ENCODE peak calls at places on chromosomes 11 and 22, in five cellular contexts. D is HCT116; O is prostate gland; F is effector memory CD4-positive, alpha-beta T cell; X is brain microvascular endothelial cell. L is an unnamed sample.

GRCh38 chr11:77908835-77909234 is 85.6 kb downstream of the INTS4 start:
- DNase-seq in O (no peak), D (no peak), X (no peak), F (no peak), L (no peak)

GRCh38 chr11:119317592-119318239 is 786 bp upstream of the MCAM start:
- DNase-seq in F (no peak), O (no peak), X (no peak), D (no peak), L (no peak)

GRCh38 chr11:102368472-102368871 is 21.5 kb downstream of the BIRC2 start:
- DNase-seq in X (no peak), O (no peak), F (no peak), D (no peak), L (no peak)

GRCh38 chr22:35517207-35517606 is 23.4 kb upstream of the RASD2 start:
- DNase-seq in F (no peak), O (no peak), D (no peak), X (no peak), L (no peak)

GRCh38 chr22:40325315-40325714 is 21.0 kb upstream of the ADSL start:
- DNase-seq in X (no peak), O (no peak), F (no peak), D (no peak), L (no peak)

GRCh38 chr11:104256525-104256924 is 92.6 kb upstream of the PDGFD start:
- DNase-seq in O (no peak), X (no peak), F (no peak), D (no peak), L (peak; percentile 3)

GRCh38 chr11:128759597-128759996 is 65.7 kb downstream of the FLI1 start:
- DNase-seq in O (no peak), X (peak; percentile 83), F (no peak), D (no peak), L (peak; percentile 55)

GRCh38 chr11:135027461-135027860 is 615.4 kb upstream of the B3GAT1 start:
- DNase-seq in X (peak; percentile 42), O (no peak), F (no peak), D (no peak), L (peak; percentile 49)

GRCh38 chr11:69700278-69701140 is 3.3 kb downstream of the FGF19 start:
- DNase-seq in X (peak; percentile 56), F (no peak), O (no peak), D (no peak), L (peak; percentile 62)

GRCh38 chr11:88414981-88415391 is 77.5 kb upstream of the CTSC start:
- DNase-seq in F (no peak), O (no peak), D (no peak), X (peak; percentile 49), L (peak; percentile 27)

GRCh38 chr22:26322179-26322905 is 106.7 kb upstream of the ASPHD2 start:
- DNase-seq in X (peak; percentile 71), O (no peak), F (no peak), D (peak; percentile 8), L (peak; percentile 53)

GRCh38 chr11:9104581-9104980 is 13.2 kb upstream of the SCUBE2 start:
- DNase-seq in X (no peak), O (no peak), F (no peak), D (no peak), L (no peak)

GRCh38 chr11:83070878-83071640 is 638 bp downstream of the RAB30 start:
- DNase-seq in O (peak; percentile 32), X (no peak), D (no peak), F (no peak), L (peak; percentile 44)

GRCh38 chr11:22659783-22660182 is 6.6 kb upstream of the GAS2 start:
- DNase-seq in X (no peak), F (no peak), D (no peak), O (no peak), L (no peak)

GRCh38 chr22:29030618-29031235 is 30.9 kb downstream of the C22orf31 start:
- DNase-seq in O (peak; percentile 77), X (peak; percentile 59), D (peak; percentile 89), F (no peak), L (peak; percentile 96)

GRCh38 chr11:20668844-20669832 is at the start of gene NELL1:
- DNase-seq in X (no peak), F (no peak), D (no peak), O (no peak), L (no peak)

GRCh38 chr11:69825037-69825834 is 6.0 kb upstream of the FGF3 start:
- DNase-seq in O (no peak), X (no peak), D (peak; percentile 60), F (no peak), L (no peak)

GRCh38 chr11:76209956-76210885 is 3.9 kb upstream of the WNT11 start:
- DNase-seq in X (peak; percentile 26), D (no peak), O (peak; percentile 51), F (no peak), L (peak; percentile 63)

GRCh38 chr22:29555065-29555644 is 1.6 kb upstream of the THOC5 start:
- DNase-seq in F (no peak), O (no peak), X (no peak), D (no peak), L (no peak)

GRCh38 chr11:36684840-36685800 is 87.1 kb upstream of the RAG2 start:
- DNase-seq in X (no peak), F (peak; percentile 0), D (no peak), O (no peak), L (no peak)

GRCh38 chr11:66857234-66857926 is 516 bp downstream of the LRFN4 start:
- DNase-seq in F (no peak), X (no peak), D (no peak), O (no peak), L (no peak)

GRCh38 chr22:29751139-29751538 is 15.7 kb downstream of the ZMAT5 start:
- DNase-seq in X (no peak), F (no peak), D (no peak), O (no peak), L (no peak)

GRCh38 chr22:33842006-33842354 is 78.3 kb downstream of the LARGE1 start:
- DNase-seq in D (no peak), X (no peak), O (no peak), F (no peak), L (no peak)

GRCh38 chr22:29511126-29511854 is 31.3 kb downstream of the NEFH start:
- DNase-seq in D (no peak), F (no peak), X (no peak), O (no peak), L (no peak)

GRCh38 chr11:79412761-79413160 is 28.1 kb downstream of the TENM4 start:
- DNase-seq in F (no peak), X (no peak), O (no peak), D (no peak), L (no peak)

GRCh38 chr11:68303083-68303482 is 9.3 kb upstream of the LRP5 start:
- DNase-seq in D (no peak), O (no peak), X (no peak), F (no peak), L (no peak)

GRCh38 chr11:45278721-45279120 is 7.4 kb downstream of the SYT13 start:
- DNase-seq in D (no peak), O (no peak), X (peak; percentile 6), F (no peak), L (no peak)

GRCh38 chr11:33455827-33456226 is 198.6 kb downstream of the HIPK3 start:
- DNase-seq in D (no peak), X (no peak), O (no peak), F (no peak), L (no peak)

GRCh38 chr11:70142171-70142875 is 60.8 kb upstream of the FADD start:
- DNase-seq in D (peak; percentile 50), O (no peak), F (no peak), X (no peak), L (no peak)

GRCh38 chr22:35418088-35418487 is 18.1 kb downstream of the MCM5 start:
- DNase-seq in F (no peak), O (no peak), D (no peak), X (no peak), L (no peak)

GRCh38 chr11:131977231-131977630 is 606.8 kb downstream of the NTM start:
- DNase-seq in D (no peak), X (no peak), O (no peak), F (no peak), L (peak; percentile 42)

GRCh38 chr11:114298701-114299090 is 2.5 kb downstream of the NNMT start:
- DNase-seq in O (no peak), D (no peak), X (no peak), F (no peak), L (peak; percentile 42)
- H3K4me3 ChIP-seq in O (no peak overlapping the region), D (no peak overlapping the region), X (peak overlapping the region; percentile 68), F (no peak overlapping the region), L (peak overlapping the region; percentile 80)

GRCh38 chr22:50016308-50016987 is 3.9 kb upstream of the IL17REL start:
- DNase-seq in O (no peak), D (no peak), X (no peak), F (no peak), L (no peak)

GRCh38 chr22:50016988-50017700 is 4.6 kb upstream of the IL17REL start:
- DNase-seq in X (no peak), D (no peak), F (no peak), O (no peak), L (no peak)

GRCh38 chr22:50019316-50019715 is 6.8 kb upstream of the IL17REL start:
- DNase-seq in F (no peak), X (no peak), D (no peak), O (no peak), L (no peak)

GRCh38 chr22:50018608-50019291 is 6.2 kb upstream of the IL17REL start:
- DNase-seq in F (no peak), X (no peak), O (no peak), D (no peak), L (no peak)

GRCh38 chr22:50017701-50018224 is 5.2 kb upstream of the IL17REL start:
- DNase-seq in X (no peak), D (no peak), O (no peak), F (no peak), L (no peak)
- H3K4me3 ChIP-seq in X (no peak overlapping the region), D (no peak overlapping the region), O (no peak overlapping the region), F (no peak overlapping the region), L (no peak overlapping the region)

DNA sequence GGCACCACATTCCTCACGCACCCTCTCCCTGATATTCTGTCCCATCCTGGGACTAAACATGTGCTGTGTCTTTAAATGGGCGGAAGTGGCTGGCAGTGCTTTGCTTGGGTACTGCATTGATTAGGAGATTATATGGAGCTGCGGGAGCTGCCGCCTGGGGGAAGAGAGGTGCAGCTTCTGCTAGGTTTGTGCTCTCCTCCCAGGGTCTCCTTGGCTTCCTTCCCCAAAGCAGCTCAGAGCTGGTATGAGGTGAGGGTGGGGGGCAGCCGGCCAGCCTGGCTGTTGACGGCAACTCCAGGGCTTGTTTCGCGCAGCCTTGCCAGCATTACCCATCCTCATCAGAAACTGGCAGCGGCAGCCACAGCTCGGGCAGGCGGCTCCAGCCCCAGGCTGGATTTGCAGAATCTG is 95.4 kb downstream of the GRAMD1B start:
- DNase-seq in D (no peak), X (no peak), F (no peak), O (no peak), L (no peak)
- H3K4me3 ChIP-seq in D (no peak overlapping the region), X (peak overlapping the region; percentile 20), F (no peak overlapping the region), O (no peak overlapping the region), L (peak overlapping the region; percentile 28)

DNA sequence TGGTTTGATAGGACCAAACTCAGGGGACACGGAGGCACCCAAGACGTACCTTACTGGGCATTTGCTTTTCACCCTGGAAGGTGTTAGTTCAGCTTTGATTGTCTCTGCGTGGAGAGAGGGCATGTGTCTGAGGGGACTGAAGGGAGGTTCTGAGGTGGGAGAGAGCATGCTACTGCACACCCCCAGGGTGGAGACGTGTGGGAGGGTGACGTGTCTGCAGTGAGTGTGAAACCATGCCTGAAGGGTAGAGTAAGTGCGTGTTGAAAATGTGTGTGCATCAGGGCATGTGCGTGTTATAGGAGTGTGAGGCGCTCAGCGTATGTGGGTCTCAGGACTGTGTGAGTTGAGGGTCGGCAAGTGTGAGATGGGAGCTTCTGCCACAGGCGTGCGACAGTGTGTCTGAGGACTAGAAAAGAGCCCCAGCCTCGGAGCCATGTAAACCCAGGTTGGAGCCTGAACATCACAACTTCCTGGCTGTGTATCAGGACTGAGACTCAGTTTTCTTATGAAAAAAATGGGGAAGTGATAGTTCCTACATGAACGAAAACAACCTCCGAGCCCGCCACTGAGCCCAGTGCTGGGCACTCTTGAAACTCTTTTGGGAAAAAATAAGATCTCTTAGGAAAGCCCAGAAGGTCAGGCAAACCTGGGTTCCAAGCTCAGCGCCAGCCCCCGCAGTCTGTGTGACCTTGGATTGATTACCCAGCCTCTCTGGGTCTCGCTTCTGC is 11.8 kb upstream of the KCNJ11 start:
- DNase-seq in O (no peak), F (no peak), X (no peak), D (no peak), L (no peak)
- H3K4me3 ChIP-seq in O (no peak overlapping the region), F (no peak overlapping the region), X (no peak overlapping the region), D (no peak overlapping the region), L (no peak overlapping the region)

L was measured in astrocyte of the spinal cord.